ENCODE peak calls at places on chromosome 19, in four cellular contexts. H is GM13977, N is SK-N-SH, G is prostate gland. Q is an unnamed sample.

GRCh38 chr19:58387338-58388174 is 487 bp downstream of the RPS5 start:
- DNase-seq in H (no peak), N (peak), G (no peak), Q (no peak)

GRCh38 chr19:4322942-4323665 is 15.5 kb downstream of the STAP2 start:
- DNase-seq in H (no peak), N (no peak), G (no peak), Q (no peak)

GRCh38 chr19:28042516-28042915 is 1170.4 kb downstream of the UQCRFS1 start:
- DNase-seq in H (no peak), N (no peak), G (no peak), Q (no peak)

GRCh38 chr19:57558525-57558924 is 1.1 kb downstream of the ZNF550 start:
- DNase-seq in H (no peak), N (peak), G (no peak), Q (no peak)

GRCh38 chr19:36441339-36441738 is 22.9 kb upstream of the ZFP82 start:
- DNase-seq in H (no peak), N (no peak), G (no peak), Q (no peak)

GRCh38 chr19:10223488-10224213 is 7.5 kb downstream of the S1PR2 start:
- DNase-seq in H (peak), N (no peak), G (no peak), Q (no peak)

GRCh38 chr19:43553656-43554055 is 20.7 kb downstream of the ZNF575 start:
- DNase-seq in H (no peak), N (no peak), G (no peak), Q (no peak)

GRCh38 chr19:55342044-55342531 is 2.4 kb downstream of the KMT5C start:
- DNase-seq in H (no peak), N (no peak), G (no peak), Q (no peak)

GRCh38 chr19:46069841-46070341 is 29.1 kb upstream of the IGFL4 start:
- DNase-seq in H (no peak), N (no peak), G (no peak), Q (no peak)

DNA sequence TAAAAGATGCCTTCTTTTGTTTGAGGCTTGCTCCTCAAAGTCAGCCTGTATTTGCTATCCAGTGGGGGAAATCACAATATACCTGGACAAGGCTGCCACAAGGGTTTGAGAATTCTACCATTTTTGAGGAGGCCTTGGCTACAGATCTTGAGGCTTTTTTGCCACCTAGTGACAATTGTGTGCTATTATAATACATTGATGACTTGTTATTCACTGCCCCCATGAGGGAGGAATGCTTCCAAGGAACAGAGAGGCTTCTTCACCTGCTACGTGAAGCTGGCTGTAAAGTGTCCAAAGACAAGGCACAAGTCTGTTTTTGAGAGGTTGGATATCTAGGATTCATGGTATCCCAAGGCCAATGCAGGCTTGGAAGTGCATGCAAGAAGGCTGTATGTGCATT is 72.5 kb downstream of the ZNF708 start:
- DNase-seq in H (no peak), N (peak), G (no peak), Q (no peak)
- TF ChIP-seq CTCF in H (peak), N (no peak), G (no peak), Q (no peak)

GRCh38 chr19:33754361-33754760 is 42.3 kb upstream of the KCTD15 start:
- DNase-seq in H (no peak), N (no peak), G (no peak), Q (no peak)

GRCh38 chr19:33750587-33751385 is 45.9 kb upstream of the KCTD15 start:
- DNase-seq in H (no peak), N (peak), G (no peak), Q (no peak)

GRCh38 chr19:33751386-33751770 is 45.3 kb upstream of the KCTD15 start:
- DNase-seq in H (no peak), N (peak), G (no peak), Q (no peak)

GRCh38 chr19:33752018-33752790 is 44.5 kb upstream of the KCTD15 start:
- DNase-seq in H (no peak), N (no peak), G (no peak), Q (no peak)

DNA sequence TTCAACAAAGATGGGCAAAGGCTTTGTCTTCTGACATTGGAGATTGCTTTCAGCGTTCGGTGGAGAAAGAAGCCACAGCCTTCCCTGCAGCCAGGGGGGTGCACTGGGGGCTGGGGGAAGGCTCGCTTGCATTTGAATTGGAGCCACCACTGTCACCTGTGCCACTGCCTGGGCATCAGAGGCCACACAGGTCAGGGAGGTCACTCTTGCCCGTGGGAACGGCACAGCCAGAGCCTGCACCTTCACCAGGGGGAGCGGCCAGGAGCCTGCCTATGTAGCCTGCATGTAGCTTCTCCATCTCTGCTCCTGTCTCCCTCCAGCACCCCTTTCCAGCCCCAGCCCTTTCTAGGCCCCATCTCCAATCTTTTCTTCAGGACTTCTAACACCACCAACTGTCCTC is 43.7 kb upstream of the KCTD15 start:
- DNase-seq in H (no peak), N (no peak), G (no peak), Q (no peak)
- TF ChIP-seq CTCF in H (no peak), N (no peak), G (no peak), Q (no peak)

DNA sequence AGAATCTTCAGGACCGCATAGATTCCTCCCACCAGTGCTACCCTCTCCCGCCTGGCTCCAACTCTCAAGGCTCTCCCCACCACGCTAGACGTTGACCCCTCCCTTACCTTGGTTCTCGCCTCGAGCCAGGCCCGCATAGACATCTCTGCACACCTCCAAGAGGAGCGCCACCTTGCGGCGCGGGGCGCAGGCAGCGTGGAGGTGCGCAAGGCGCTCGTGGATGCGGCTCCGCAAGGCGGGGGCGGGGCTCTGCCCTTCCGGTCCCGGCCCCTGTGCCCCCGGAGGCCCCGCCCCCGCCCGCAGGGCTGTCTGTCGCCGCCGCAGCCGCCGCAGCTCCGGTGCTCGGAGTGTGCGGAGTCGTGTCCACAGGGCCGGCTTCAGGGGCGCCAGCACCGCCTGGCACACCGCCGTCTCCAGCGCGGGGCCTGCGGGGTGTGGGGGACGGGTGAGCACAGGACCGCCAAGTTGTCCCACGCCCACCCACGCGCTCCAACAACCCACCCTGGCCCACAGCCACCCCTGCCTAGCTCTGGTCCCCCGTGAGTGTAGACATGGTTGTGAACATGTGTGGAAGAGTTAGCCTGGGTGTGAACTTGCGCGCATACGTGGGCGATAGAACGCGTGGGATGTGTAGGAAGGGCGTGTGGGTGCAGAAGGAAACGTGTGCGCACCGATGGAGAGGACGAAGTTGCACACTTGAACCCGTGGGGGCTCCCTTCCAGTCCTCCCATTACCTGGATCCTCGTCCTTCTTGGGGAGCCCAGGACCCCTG is 8.1 kb downstream of the RINL start:
- DNase-seq in H (peak), N (peak), G (peak), Q (peak)
- TF ChIP-seq CTCF in H (peak), N (peak), G (peak), Q (peak)

GRCh38 chr19:33285441-33285927 is 16.9 kb downstream of the CEBPA start:
- DNase-seq in H (no peak), N (no peak), G (no peak), Q (no peak)
- TF ChIP-seq CTCF in H (no peak), N (no peak), G (no peak), Q (no peak)

DNA sequence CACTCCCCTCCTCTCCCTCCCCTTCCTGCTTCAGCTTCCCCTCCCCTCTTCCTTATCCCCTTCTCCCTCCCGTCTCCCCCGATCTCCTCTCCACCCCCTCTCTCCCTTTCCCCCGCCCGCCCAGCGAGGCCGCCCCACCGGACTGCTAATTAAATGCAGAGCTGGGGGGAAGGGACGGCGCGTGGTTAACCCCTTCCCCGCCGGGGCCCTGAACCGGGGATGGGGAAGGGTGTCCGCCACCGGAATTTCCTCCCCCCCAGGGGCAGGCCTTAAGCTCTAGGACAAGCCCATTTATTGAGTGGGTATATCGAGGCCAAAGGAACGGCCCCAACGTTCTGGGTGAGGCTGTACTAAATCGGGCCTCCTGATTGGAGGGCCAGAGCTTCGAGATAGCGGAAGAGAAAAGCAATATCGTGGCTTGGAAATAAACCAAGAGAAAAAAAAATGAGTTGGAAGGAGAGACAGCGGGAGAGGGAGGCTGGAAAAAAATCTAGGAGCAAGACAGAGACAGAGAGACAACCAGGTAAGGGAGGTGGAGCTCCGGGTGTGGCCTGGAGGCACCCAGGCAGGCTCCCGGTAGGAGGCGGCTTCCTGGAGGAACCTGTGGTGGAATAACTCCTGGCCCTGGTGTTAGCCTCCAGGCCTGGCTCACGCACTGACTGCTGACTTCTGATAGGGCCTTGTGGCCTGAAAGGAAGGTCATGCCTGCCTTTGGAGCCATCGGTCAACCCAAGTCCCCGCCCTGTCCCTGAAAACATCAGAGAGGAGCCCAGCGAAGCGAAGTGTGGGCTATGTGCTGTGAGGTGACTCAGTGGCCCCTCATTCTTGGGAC is 11.6 kb upstream of the JUND start:
- DNase-seq in H (peak), N (peak), G (peak), Q (no peak)
- TF ChIP-seq CTCF in H (no peak), N (no peak), G (no peak), Q (no peak)